ENCODE peak calls at places on chromosomes 6 and 20, in ten cellular contexts. C, Q, Y, H, V, J, I, A, T and G are unnamed samples.

GRCh38 chr6:109465772-109466171 is 10.2 kb upstream of the MICAL1 start:
- DNase-seq in C (no peak), Q (no peak), Y (no peak), H (no peak), V (no peak), J (no peak), I (no peak), A (no peak), T (no peak), G (peak; percentile 67)

GRCh38 chr6:160027931-160028330 is 59.0 kb downstream of the IGF2R start:
- DNase-seq in C (no peak), Q (no peak), Y (no peak), H (no peak), V (no peak), J (no peak), I (no peak), A (no peak), T (no peak), G (no peak)

GRCh38 chr6:72626126-72626525 is 4.3 kb downstream of the KCNQ5 start:
- DNase-seq in C (no peak), Q (no peak), Y (no peak), H (no peak), V (no peak), J (no peak), I (no peak), A (no peak), T (no peak), G (no peak)

GRCh38 chr6:104940881-104941693 is 15.8 kb upstream of the LIN28B start:
- DNase-seq in C (no peak), Q (no peak), Y (peak; percentile 8), H (peak; percentile 74), V (peak; percentile 30), J (peak; percentile 94), I (no peak), A (no peak), T (no peak), G (no peak)

GRCh38 chr6:41967312-41968287 is 26.0 kb upstream of the CCND3 start:
- DNase-seq in C (no peak), Q (peak; percentile 97), Y (no peak), H (no peak), V (peak; percentile 30), J (no peak), I (no peak), A (no peak), T (no peak), G (peak; percentile 40)

GRCh38 chr20:40805592-40805991 is 116.6 kb upstream of the MAFB start:
- DNase-seq in C (no peak), Q (no peak), Y (no peak), H (no peak), V (no peak), J (no peak), I (no peak), A (no peak), T (no peak), G (no peak)

GRCh38 chr6:42210551-42210950 is 7.1 kb downstream of the MRPS10 start:
- DNase-seq in C (no peak), Q (no peak), Y (no peak), H (no peak), V (no peak), J (no peak), I (no peak), A (no peak), T (no peak), G (no peak)

GRCh38 chr6:52399511-52400315 is 20.4 kb upstream of the EFHC1 start:
- DNase-seq in C (peak; percentile 26), Q (peak; percentile 58), Y (peak; percentile 58), H (peak; percentile 58), V (peak; percentile 70), J (peak; percentile 77), I (no peak), A (peak; percentile 30), T (no peak), G (no peak)

GRCh38 chr20:64039293-64040160 is 3.5 kb downstream of the C20orf204 start:
- DNase-seq in C (no peak), Q (no peak), Y (no peak), H (no peak), V (no peak), J (no peak), I (no peak), A (no peak), T (no peak), G (no peak)

GRCh38 chr6:107866606-107867301 is 42.6 kb upstream of the SCML4 start:
- DNase-seq in C (no peak), Q (peak; percentile 18), Y (peak; percentile 64), H (peak; percentile 67), V (peak; percentile 34), J (peak; percentile 42), I (no peak), A (peak; percentile 32), T (no peak), G (peak; percentile 52)

DNA sequence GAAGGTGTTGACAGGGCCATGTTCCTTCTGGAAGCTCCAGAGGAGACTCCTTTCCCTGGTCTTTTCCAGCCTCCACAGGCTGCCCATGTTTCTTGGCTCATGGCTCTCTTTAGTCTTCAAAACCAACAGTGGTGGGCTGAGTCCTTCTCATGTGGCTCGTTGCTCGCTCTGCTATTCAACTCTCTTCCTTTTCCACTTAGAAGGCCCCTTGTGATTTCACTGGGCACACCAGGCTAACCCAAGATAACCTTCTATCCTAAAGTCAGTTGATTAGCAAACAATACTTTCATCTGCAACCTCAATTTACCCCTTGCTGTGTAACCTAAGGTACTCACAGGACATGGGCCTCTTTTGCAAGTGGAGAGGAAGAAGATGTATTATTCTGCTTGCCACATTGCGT is 79.6 kb downstream of the UTRN start:
- DNase-seq in C (no peak), Q (no peak), Y (no peak), H (no peak), V (no peak), J (no peak), I (no peak), A (no peak), T (no peak), G (no peak)
- H3K4me1 ChIP-seq in C (no peaks in the 10 kb centered on the region), Q (peaks cover 26% of the 10 kb centered on the region), Y (peaks cover 20% of the 10 kb centered on the region), H (peaks cover 4% of the 10 kb centered on the region), V (peaks cover 3% of the 10 kb centered on the region), J (peaks cover 5% of the 10 kb centered on the region), I (no peaks in the 10 kb centered on the region), A (peaks cover 27% of the 10 kb centered on the region), T (no peaks in the 10 kb centered on the region), G (peaks cover 13% of the 10 kb centered on the region)

GRCh38 chr20:53940356-53940694 is 130.1 kb downstream of the BCAS1 start:
- DNase-seq in C (no peak), Q (no peak), Y (no peak), H (no peak), V (no peak), J (no peak), I (no peak), A (no peak), T (no peak), G (no peak)
- H3K4me1 ChIP-seq in C (peaks cover 2% of the 10 kb centered on the region), Q (peaks cover 56% of the 10 kb centered on the region), Y (peaks cover 9% of the 10 kb centered on the region), H (peaks cover 66% of the 10 kb centered on the region), V (peaks cover 13% of the 10 kb centered on the region), J (peaks cover 41% of the 10 kb centered on the region), I (peaks cover 25% of the 10 kb centered on the region), A (peaks cover 11% of the 10 kb centered on the region), T (no peaks in the 10 kb centered on the region), G (no peaks in the 10 kb centered on the region)

GRCh38 chr6:169622618-169623017 is 79.2 kb downstream of the WDR27 start:
- DNase-seq in C (no peak), Q (no peak), Y (no peak), H (no peak), V (peak; percentile 23), J (no peak), I (no peak), A (no peak), T (no peak), G (no peak)
- H3K4me1 ChIP-seq in C (no peaks in the 10 kb centered on the region), Q (peaks cover 27% of the 10 kb centered on the region), Y (no peaks in the 10 kb centered on the region), H (no peaks in the 10 kb centered on the region), V (peaks cover 20% of the 10 kb centered on the region), J (peaks cover 20% of the 10 kb centered on the region), I (no peaks in the 10 kb centered on the region), A (no peaks in the 10 kb centered on the region), T (no peaks in the 10 kb centered on the region), G (no peaks in the 10 kb centered on the region)

GRCh38 chr20:297925-298754 is 770 bp downstream of the ZCCHC3 start:
- DNase-seq in C (peak; percentile 53), Q (peak; percentile 83), Y (peak; percentile 19), H (peak; percentile 72), V (peak; percentile 71), J (peak; percentile 57), I (peak; percentile 82), A (peak; percentile 36), T (peak; percentile 65), G (peak; percentile 76)
- H3K4me1 ChIP-seq in C (peaks cover 18% of the 10 kb centered on the region), Q (peaks cover 33% of the 10 kb centered on the region), Y (peaks cover 14% of the 10 kb centered on the region), H (peaks cover 32% of the 10 kb centered on the region), V (peaks cover 17% of the 10 kb centered on the region), J (peaks cover 41% of the 10 kb centered on the region), I (peaks cover 22% of the 10 kb centered on the region), A (peaks cover 26% of the 10 kb centered on the region), T (peaks cover 6% of the 10 kb centered on the region), G (peaks cover 6% of the 10 kb centered on the region)

DNA sequence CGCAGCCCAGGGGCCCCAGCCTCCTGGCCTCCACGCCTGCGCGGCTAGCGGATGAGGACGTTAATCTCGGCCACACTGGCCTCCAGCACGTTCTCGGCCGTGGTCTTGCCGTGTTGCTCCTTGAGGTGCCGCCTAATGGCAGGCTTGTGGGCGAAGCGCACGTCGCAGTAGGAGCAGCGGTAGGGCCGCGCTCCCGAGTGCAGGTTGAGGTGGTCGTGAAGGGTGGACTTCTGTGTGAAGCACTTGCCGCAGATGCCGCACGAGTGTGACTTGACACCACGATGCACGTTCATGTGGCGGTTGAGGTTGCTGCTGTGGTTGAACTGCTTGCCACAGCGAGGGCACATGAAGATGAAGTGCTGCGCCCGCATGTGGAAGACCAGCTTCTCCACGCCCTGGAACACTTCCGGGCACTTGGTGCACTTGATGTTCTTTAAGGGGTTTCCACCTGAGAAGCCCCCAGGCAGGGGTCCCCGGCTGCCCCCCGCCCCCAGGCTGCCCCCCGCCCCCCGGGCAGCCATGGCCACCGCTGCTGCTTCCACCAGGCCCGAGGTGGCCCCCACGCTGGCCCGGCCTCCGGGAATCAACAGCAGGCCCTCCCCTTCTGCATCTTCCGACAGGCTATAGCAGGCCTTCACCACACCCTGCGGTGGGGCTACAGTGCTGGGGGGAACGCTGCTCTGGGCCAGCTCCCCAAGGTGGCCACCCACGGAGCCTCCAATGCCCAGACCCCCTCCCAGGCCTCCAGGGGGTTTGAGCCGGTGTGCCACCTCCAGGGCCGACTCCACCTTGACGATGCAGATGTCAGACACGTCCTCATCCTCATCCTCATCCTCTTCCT is 1.8 kb downstream of the ZBTB12 start:
- DNase-seq in C (no peak), Q (no peak), Y (no peak), H (no peak), V (no peak), J (no peak), I (no peak), A (peak; percentile 11), T (peak; percentile 31), G (no peak)
- H3K4me1 ChIP-seq in C (peaks cover 5% of the 10 kb centered on the region), Q (peaks cover 24% of the 10 kb centered on the region), Y (peaks cover 19% of the 10 kb centered on the region), H (peaks cover 28% of the 10 kb centered on the region), V (peaks cover 12% of the 10 kb centered on the region), J (peaks cover 26% of the 10 kb centered on the region), I (peaks cover 11% of the 10 kb centered on the region), A (peaks cover 41% of the 10 kb centered on the region), T (no peaks in the 10 kb centered on the region), G (peaks cover 20% of the 10 kb centered on the region)